ENCODE peak calls at places on chromosomes 16 and 17, in ten cellular contexts. K is tibial artery; N is CD4-positive, alpha-beta T cell; E is right atrium auricular region; S is GM12878; W is fibroblast of lung; U is PC-3; R is neuronal stem cell; F is HCT116; T is SK-N-SH. B is an unnamed sample.

GRCh38 chr16:5490499-5490898 is 392.9 kb upstream of the EEF2KMT start:
- DNase-seq in R (peak), E (no peak), S (no peak), T (peak), U (peak), K (no peak), W (peak), N (no peak), F (peak), B (peak)

GRCh38 chr17:48258317-48258716 is 150.8 kb downstream of the SNX11 start:
- DNase-seq in W (no peak), U (no peak), E (no peak), T (no peak), F (no peak), R (no peak), N (no peak), K (no peak), S (no peak), B (no peak)

GRCh38 chr17:6580628-6581027 is 24.3 kb upstream of the PITPNM3 start:
- DNase-seq in U (no peak), T (no peak), K (no peak), N (no peak), S (no peak), W (no peak), E (no peak), F (no peak), R (no peak), B (no peak)

GRCh38 chr16:70693231-70693671 is 7.4 kb upstream of the MTSS2 start:
- DNase-seq in T (no peak), U (no peak), N (no peak), E (no peak), K (peak), F (no peak), S (no peak), R (no peak), W (no peak), B (no peak)

GRCh38 chr17:66543526-66543925 is 241.1 kb downstream of the PRKCA start:
- DNase-seq in W (peak), N (no peak), E (no peak), R (no peak), S (no peak), K (no peak), U (no peak), T (no peak), F (no peak), B (no peak)

GRCh38 chr16:50012182-50012581 is 12.8 kb upstream of the CNEP1R1 start:
- DNase-seq in F (no peak), N (no peak), T (no peak), W (no peak), K (no peak), E (no peak), S (no peak), R (no peak), U (no peak), B (no peak)

GRCh38 chr16:83826146-83826913 is 18.6 kb downstream of the HSBP1 start:
- DNase-seq in E (peak), K (peak), F (peak), T (peak), S (no peak), W (peak), U (peak), R (peak), N (peak), B (peak)

GRCh38 chr17:74008196-74008595 is 195.3 kb upstream of the RPL38 start:
- DNase-seq in K (no peak), N (no peak), T (peak), E (no peak), U (peak), W (no peak), S (no peak), F (peak), R (no peak), B (no peak)

GRCh38 chr17:42814633-42815399 is 9.3 kb downstream of the BECN1 start:
- DNase-seq in F (no peak), S (no peak), K (no peak), U (no peak), T (no peak), N (no peak), E (no peak), R (no peak), W (peak), B (no peak)

GRCh38 chr17:38871247-38871991 is 1.6 kb downstream of the LASP1 start:
- DNase-seq in U (peak), W (peak), N (peak), E (peak), S (peak), K (peak), T (no peak), F (no peak), R (no peak), B (no peak)

GRCh38 chr17:31564883-31565297 is 173.4 kb downstream of the RAB11FIP4 start:
- DNase-seq in S (no peak), N (no peak), E (no peak), W (peak), U (no peak), T (peak), R (no peak), F (no peak), K (no peak), B (no peak)

GRCh38 chr17:19012171-19013080 is 7.9 kb upstream of the FAM83G start:
- DNase-seq in F (no peak), W (no peak), S (no peak), E (no peak), K (no peak), U (no peak), T (no peak), R (no peak), N (no peak), B (no peak)

GRCh38 chr17:50653738-50654137 is 19.1 kb downstream of the ABCC3 start:
- DNase-seq in R (no peak), N (no peak), K (no peak), E (no peak), S (no peak), F (no peak), W (no peak), U (no peak), T (no peak), B (no peak)

GRCh38 chr17:42281571-42282096 is 5.4 kb upstream of the STAT5B start:
- DNase-seq in E (peak), U (no peak), N (no peak), T (peak), W (no peak), K (no peak), F (no peak), R (no peak), S (no peak), B (peak)

GRCh38 chr16:12324152-12324551 is 347.6 kb downstream of the SNX29 start:
- DNase-seq in T (no peak), U (no peak), S (no peak), F (no peak), K (no peak), E (no peak), R (no peak), W (no peak), N (no peak), B (no peak)

GRCh38 chr16:89956511-89957213 is 8.1 kb downstream of the DEF8 start:
- DNase-seq in R (no peak), S (no peak), W (no peak), E (no peak), U (no peak), T (no peak), N (no peak), F (no peak), K (no peak), B (no peak)

GRCh38 chr16:30166202-30166902 is 17.1 kb upstream of the CORO1A start:
- DNase-seq in W (no peak), N (no peak), F (no peak), S (peak), T (no peak), R (no peak), K (no peak), U (no peak), E (no peak), B (no peak)

GRCh38 chr17:49252148-49252682 is 21.6 kb upstream of the PHOSPHO1 start:
- DNase-seq in E (no peak), N (no peak), R (no peak), T (no peak), U (no peak), W (no peak), K (no peak), S (no peak), F (no peak), B (no peak)

DNA sequence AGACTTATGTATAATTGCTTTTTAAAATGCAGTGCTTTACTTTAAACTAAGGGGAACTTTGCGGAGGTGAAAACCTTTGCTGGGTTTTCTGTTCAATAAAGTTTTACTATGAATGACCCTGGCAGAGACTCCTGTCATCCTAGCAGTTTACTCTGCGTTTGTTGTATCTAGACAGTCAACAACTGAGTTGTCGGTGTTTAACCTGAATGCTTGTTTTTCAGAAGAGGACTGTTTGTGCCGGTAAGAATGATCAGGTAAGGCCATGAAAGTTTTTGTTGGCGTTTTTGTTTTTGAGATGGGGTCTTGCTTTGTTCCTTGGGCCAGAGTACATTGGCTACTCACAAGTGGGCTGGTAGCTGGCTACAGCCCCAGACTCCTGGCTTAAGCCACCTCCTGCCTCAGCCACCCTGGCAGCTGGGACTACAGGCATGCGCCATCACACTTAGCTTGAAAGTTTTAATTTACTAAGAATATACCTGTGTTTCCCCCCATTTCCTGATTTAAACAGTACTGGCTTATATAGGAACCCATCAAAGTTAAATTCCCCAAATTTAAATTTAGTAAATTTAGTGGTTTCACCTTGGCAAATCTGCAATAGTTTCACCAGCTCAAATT is 11.9 kb downstream of the HERPUD1 start:
- DNase-seq in U (no peak), W (no peak), S (no peak), E (no peak), T (no peak), F (no peak), K (peak), R (no peak), N (no peak), B (no peak)
- H3K27ac ChIP-seq in U (no peak), W (no peak), S (peak), E (no peak), T (no peak), F (no peak), K (no peak), R (no peak), N (no peak), B (no peak)

GRCh38 chr17:2105663-2106062 is 50.8 kb downstream of the HIC1 start:
- DNase-seq in K (no peak), U (no peak), F (no peak), T (no peak), R (no peak), W (no peak), E (no peak), N (no peak), S (no peak), B (no peak)

GRCh38 chr17:2103456-2103855 is 48.6 kb downstream of the HIC1 start:
- DNase-seq in T (no peak), N (no peak), W (no peak), R (no peak), U (no peak), E (no peak), F (no peak), K (peak), S (no peak), B (no peak)

GRCh38 chr17:2106308-2106707 is 51.4 kb downstream of the HIC1 start:
- DNase-seq in S (no peak), E (no peak), K (no peak), R (no peak), U (no peak), N (no peak), W (no peak), T (no peak), F (no peak), B (no peak)

GRCh38 chr17:2101448-2102257 is 46.8 kb downstream of the HIC1 start:
- DNase-seq in T (no peak), S (no peak), E (no peak), R (no peak), W (peak), K (peak), F (peak), N (peak), U (peak), B (no peak)

DNA sequence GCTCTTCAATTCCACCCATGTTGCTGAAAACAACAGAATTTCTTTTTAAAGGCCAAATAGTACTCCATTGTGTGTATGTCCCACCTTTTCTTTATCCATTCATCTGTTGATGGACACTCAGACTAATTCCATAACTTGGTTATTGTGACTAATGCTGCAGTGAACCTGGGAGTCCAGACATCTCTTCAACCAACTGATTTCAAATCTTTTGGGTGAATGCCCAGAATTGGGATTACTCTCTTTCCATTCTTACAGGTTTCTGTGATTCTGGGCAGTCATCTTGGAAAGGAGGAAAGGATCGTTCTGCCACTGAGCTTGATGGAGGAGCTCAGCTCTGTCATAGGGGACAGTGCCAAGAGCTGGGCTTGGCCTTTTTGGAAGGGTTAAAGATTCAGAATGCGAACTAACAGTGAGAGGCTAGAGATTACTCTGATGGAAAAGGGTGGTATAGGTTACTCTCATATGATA is 48.1 kb downstream of the HIC1 start:
- DNase-seq in U (peak), N (no peak), K (peak), R (no peak), W (peak), T (no peak), E (no peak), F (peak), S (no peak), B (no peak)
- H3K27ac ChIP-seq in U (peak), N (no peak), K (no peak), R (no peak), W (no peak), T (peak), E (no peak), F (no peak), S (no peak), B (no peak)

DNA sequence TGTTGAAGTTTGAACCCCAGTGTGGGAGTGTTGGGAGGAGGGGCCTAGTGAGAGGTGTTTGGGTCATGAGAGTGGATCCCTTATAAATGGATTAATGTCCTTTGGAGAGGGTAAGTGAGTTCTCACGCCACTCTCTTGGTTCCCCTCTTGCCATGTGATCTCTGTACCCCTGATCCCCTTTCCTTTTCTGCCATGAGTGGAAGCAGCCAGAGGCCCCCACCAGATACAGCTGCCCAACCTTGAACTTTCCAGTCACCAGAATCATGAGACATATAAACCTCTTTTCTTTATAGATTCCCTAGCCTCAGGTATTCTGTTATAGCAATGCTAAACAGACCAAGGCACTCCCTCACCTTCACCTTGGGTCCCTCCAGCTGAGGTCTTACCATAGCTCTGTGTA is 7.4 kb downstream of the SLC6A2 start:
- DNase-seq in T (no peak), S (no peak), K (peak), E (no peak), F (no peak), W (no peak), U (no peak), N (no peak), R (no peak), B (no peak)
- H3K27ac ChIP-seq in T (peak), S (no peak), K (no peak), E (no peak), F (no peak), W (no peak), U (no peak), N (no peak), R (no peak), B (no peak)

DNA sequence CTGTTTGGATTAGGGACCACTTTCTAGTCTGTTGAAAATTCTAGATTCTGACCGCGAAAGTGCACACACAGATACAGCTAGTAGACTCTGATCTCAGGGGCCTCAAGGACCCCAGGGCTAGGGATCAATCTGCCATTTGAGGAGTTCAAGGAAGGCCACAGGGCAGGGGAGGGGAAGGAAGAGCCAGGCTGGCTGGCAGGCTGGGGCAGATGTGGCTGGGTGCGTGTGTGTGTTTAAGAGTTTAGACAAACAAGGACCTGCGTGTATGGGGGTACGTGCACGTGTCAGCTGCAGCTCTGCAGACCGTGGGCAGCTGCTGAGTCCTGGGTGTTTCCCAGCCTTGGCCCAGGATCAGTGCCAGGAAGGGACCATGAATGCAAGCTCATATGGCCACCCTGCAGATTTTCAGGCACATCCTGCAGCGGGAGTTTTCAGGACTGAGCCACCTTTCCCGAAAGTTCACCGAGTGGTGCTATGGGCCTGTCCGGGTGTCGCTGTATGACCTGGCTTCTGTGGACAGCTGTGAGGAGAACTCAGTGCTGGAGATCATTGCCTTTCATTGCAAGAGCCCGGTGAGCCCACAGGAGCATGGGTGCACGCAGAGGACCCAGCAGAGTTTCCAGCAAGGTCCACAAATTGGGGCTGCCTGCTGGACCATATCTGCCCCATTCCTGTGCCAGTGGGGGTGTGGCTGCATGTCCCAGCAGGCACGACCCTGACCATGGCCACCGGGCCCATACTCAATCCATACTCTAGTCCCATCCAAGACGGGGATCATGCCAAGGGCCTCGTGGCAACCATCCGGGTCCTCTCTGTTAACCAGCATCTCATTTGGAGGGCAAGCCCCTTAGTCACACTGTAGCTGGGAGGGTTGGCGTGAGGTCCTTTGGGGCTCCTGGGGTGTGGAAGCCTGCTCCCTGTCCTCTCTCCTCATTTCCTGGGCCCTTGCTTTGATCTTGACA is 10.6 kb downstream of the TRPV2 start:
- DNase-seq in U (no peak), F (no peak), R (no peak), W (no peak), N (no peak), E (no peak), K (no peak), T (no peak), S (no peak), B (no peak)
- H3K27ac ChIP-seq in U (no peak), F (no peak), R (no peak), W (no peak), N (no peak), E (no peak), K (no peak), T (no peak), S (no peak), B (no peak)

GRCh38 chr16:25107466-25107792 is 4.1 kb upstream of the LCMT1 start:
- DNase-seq in F (no peak), K (no peak), E (no peak), N (no peak), T (peak), U (no peak), S (no peak), R (no peak), W (no peak), B (no peak)
- H3K27ac ChIP-seq in F (peak), K (peak), E (peak), N (peak), T (peak), U (no peak), S (peak), R (no peak), W (peak), B (peak)

GRCh38 chr17:83083368-83084201 is 4.2 kb downstream of the METRNL start:
- DNase-seq in K (no peak), N (peak), W (peak), U (peak), F (no peak), S (no peak), R (no peak), E (no peak), T (peak), B (no peak)

GRCh38 chr17:83081561-83082201 is 2.3 kb downstream of the METRNL start:
- DNase-seq in R (no peak), S (no peak), K (peak), U (no peak), T (no peak), W (no peak), N (no peak), E (peak), F (no peak), B (no peak)

GRCh38 chr17:83082899-83083367 is 3.5 kb downstream of the METRNL start:
- DNase-seq in T (no peak), W (no peak), U (no peak), E (no peak), N (no peak), K (no peak), R (no peak), F (no peak), S (no peak), B (no peak)

GRCh38 chr17:83080641-83081560 is 1.5 kb downstream of the METRNL start:
- DNase-seq in U (no peak), K (peak), T (peak), N (no peak), R (no peak), S (no peak), F (no peak), W (peak), E (no peak), B (no peak)

DNA sequence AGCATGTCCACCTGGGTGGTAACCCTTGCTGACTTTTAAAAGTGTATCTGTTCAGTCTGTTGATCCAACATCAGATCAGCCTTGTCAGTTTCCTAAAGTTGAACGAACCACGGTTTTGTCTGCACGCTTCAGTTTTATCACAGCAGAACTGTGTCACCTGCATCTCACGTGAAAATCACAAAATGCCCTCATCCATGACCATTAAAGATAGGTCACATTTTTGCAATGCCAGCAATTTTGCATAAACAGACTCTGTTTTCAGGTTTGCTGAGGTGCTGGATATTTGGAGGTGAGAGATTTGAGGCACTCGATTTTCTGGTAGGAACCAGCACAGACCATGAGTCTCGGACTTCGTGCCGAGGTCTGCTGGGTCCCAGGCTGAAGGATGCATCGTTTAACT is 3.0 kb downstream of the METRNL start:
- DNase-seq in R (no peak), T (no peak), S (no peak), F (no peak), E (no peak), K (no peak), W (no peak), N (no peak), U (no peak), B (no peak)
- H3K27ac ChIP-seq in R (no peak), T (no peak), S (no peak), F (no peak), E (peak), K (peak), W (peak), N (no peak), U (no peak), B (no peak)

DNA sequence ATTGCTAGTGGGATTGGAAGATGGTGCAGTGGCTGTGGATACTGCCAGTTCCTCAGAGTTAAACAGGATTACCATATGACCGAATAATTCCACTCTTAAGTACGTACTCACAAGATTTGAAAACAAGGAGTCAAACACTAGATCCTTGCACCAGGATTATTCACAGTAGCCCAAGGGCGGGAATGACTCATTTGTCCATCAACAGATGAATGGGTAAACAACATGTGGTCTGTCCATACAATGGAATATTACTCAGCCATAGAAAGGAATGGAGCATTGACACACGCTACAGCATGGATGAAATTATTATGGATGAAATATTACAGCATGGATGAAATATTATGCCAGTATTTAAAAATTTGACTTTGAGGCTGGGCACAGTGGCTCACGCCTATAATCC is 9.1 kb upstream of the MAPK8IP3 start:
- DNase-seq in U (peak), F (no peak), E (no peak), S (no peak), W (no peak), N (no peak), R (no peak), T (no peak), K (no peak), B (no peak)
- H3K27ac ChIP-seq in U (peak), F (no peak), E (no peak), S (no peak), W (no peak), N (no peak), R (no peak), T (no peak), K (no peak), B (no peak)

B was measured in substantia nigra.